ENCODE peak calls at places on chromosomes 7 and 10, in eight cellular contexts. N, E, L, T, C, I, D and K are unnamed samples.

GRCh38 chr7:55533050-55533728 is 39.1 kb downstream of the VOPP1 start:
- DNase-seq in C (peak; percentile 86), I (no peak), N (peak; percentile 89), T (no peak), L (no peak), D (no peak), E (peak; percentile 87), K (peak; percentile 75)

GRCh38 chr7:121000091-121000983 is 11.8 kb downstream of the CPED1 start:
- DNase-seq in I (no peak), N (no peak), C (peak; percentile 73), E (no peak), L (no peak), T (no peak), D (no peak), K (no peak)

GRCh38 chr10:128059266-128059850 is 66.9 kb downstream of the MKI67 start:
- DNase-seq in E (no peak), I (no peak), L (no peak), N (no peak), D (no peak), C (no peak), T (no peak), K (no peak)

GRCh38 chr7:39560997-39561396 is 5.2 kb upstream of the YAE1 start:
- DNase-seq in C (no peak), L (no peak), E (no peak), N (no peak), T (no peak), I (no peak), D (no peak), K (no peak)

GRCh38 chr7:44239361-44239760 is 38.6 kb downstream of the YKT6 start:
- DNase-seq in T (no peak), L (no peak), I (no peak), N (no peak), C (no peak), D (no peak), E (no peak), K (no peak)

GRCh38 chr10:94212876-94213595 is 149.7 kb downstream of the NOC3L start:
- DNase-seq in T (no peak), C (no peak), E (no peak), L (no peak), N (no peak), I (no peak), D (no peak), K (no peak)

GRCh38 chr7:116782177-116782711 is 80.1 kb upstream of the CAPZA2 start:
- DNase-seq in D (no peak), I (peak; percentile 64), N (no peak), L (no peak), E (no peak), T (no peak), C (peak; percentile 48), K (peak; percentile 73)

GRCh38 chr10:63657812-63658211 is 136.6 kb downstream of the REEP3 start:
- DNase-seq in T (no peak), N (no peak), C (no peak), I (no peak), L (no peak), E (no peak), D (no peak), K (no peak)

GRCh38 chr7:43572516-43573049 is 10.3 kb upstream of the STK17A start:
- DNase-seq in T (peak; percentile 15), D (no peak), L (peak; percentile 83), I (no peak), N (peak; percentile 60), E (peak; percentile 21), C (peak; percentile 100), K (peak; percentile 99)

GRCh38 chr7:13981070-13981469 is 8.4 kb downstream of the ETV1 start:
- DNase-seq in N (no peak), I (peak; percentile 54), T (peak; percentile 11), D (no peak), E (no peak), C (peak; percentile 98), L (peak; percentile 88), K (peak; percentile 89)

GRCh38 chr10:110226555-110226925 is 19.1 kb downstream of the MXI1 start:
- DNase-seq in L (peak; percentile 92), N (peak; percentile 92), I (peak; percentile 95), T (peak; percentile 90), E (peak; percentile 85), C (peak; percentile 92), D (no peak), K (peak; percentile 78)
- H3K27ac ChIP-seq in L (peak overlapping the region; percentile 91), N (peak overlapping the region; percentile 89), I (no peak overlapping the region), T (peak overlapping the region; percentile 96), E (peak overlapping the region; percentile 67), C (peak overlapping the region; percentile 96), D (no peak overlapping the region), K (no peak overlapping the region)

DNA sequence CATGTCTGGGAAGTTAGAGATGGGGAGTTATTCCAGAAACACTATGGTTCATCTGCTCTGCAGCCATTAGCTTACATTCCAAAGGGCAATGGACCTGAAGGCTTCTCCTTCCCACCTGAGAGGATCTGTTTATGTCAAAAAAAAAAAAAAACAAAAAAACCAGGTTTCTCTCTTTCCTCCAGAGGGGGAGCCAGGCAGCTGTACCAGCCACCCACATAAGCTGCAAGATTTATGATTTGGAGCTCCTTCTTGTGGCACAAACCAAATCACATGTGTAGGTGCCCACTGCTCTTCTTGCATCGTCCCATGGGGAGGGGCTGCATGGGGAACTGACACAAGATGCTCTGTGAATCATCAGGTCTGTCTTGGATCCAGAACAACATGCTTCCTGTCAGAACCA is 231.6 kb upstream of the IGFBP3 start:
- DNase-seq in I (peak; percentile 43), N (no peak), D (no peak), L (no peak), C (no peak), T (no peak), E (no peak), K (no peak)
- H3K27ac ChIP-seq in I (no peak overlapping the region), N (no peak overlapping the region), D (no peak overlapping the region), L (no peak overlapping the region), C (no peak overlapping the region), T (no peak overlapping the region), E (no peak overlapping the region), K (peak overlapping the region; percentile 87)

GRCh38 chr7:2554654-2555053 is 670 bp downstream of the BRAT1 start:
- DNase-seq in L (peak; percentile 13), C (no peak), T (no peak), I (peak; percentile 64), N (peak; percentile 13), D (no peak), E (no peak), K (no peak)
- H3K27ac ChIP-seq in L (peak overlapping the region; percentile 98), C (peak overlapping the region; percentile 99), T (peak overlapping the region; percentile 100), I (no peak overlapping the region), N (peak overlapping the region; percentile 90), D (no peak overlapping the region), E (peak overlapping the region; percentile 97), K (no peak overlapping the region)

DNA sequence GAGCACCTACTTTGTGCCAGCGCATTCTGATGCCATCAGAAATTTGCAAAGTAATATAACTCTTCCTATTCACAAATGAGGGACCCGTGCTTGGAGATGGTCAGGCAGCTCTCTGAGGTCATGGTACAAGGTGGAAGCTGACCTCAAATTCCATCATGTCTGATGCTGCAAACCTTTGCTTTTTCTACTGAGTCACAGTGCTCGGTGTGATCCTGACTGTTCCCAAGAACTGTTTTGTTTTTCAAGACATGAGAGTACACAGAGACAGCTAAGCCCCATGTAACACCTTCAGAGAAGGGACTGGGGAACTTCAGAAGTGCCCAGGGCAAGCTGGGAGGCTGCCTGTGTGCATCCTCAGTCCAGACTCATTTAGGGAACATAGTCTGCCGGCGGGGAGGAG is 111.3 kb downstream of the FRMD4A start:
- DNase-seq in I (no peak), L (no peak), N (no peak), E (no peak), T (no peak), C (peak; percentile 43), D (no peak), K (no peak)
- H3K27ac ChIP-seq in I (no peak overlapping the region), L (no peak overlapping the region), N (no peak overlapping the region), E (no peak overlapping the region), T (no peak overlapping the region), C (no peak overlapping the region), D (no peak overlapping the region), K (no peak overlapping the region)

GRCh38 chr7:28629216-28629848 is 217.0 kb downstream of the CREB5 start:
- DNase-seq in N (no peak), E (no peak), D (no peak), L (no peak), I (no peak), C (peak; percentile 54), T (no peak), K (peak; percentile 12)
- H3K27ac ChIP-seq in N (no peak overlapping the region), E (no peak overlapping the region), D (no peak overlapping the region), L (no peak overlapping the region), I (no peak overlapping the region), C (no peak overlapping the region), T (no peak overlapping the region), K (no peak overlapping the region)

GRCh38 chr7:6163402-6163801 is 109.0 kb downstream of the CYTH3 start:
- DNase-seq in E (no peak), T (no peak), D (no peak), I (no peak), C (no peak), N (no peak), L (no peak), K (no peak)
- H3K27ac ChIP-seq in E (no peak overlapping the region), T (no peak overlapping the region), D (no peak overlapping the region), I (no peak overlapping the region), C (no peak overlapping the region), N (no peak overlapping the region), L (peak overlapping the region; percentile 27), K (no peak overlapping the region)

DNA sequence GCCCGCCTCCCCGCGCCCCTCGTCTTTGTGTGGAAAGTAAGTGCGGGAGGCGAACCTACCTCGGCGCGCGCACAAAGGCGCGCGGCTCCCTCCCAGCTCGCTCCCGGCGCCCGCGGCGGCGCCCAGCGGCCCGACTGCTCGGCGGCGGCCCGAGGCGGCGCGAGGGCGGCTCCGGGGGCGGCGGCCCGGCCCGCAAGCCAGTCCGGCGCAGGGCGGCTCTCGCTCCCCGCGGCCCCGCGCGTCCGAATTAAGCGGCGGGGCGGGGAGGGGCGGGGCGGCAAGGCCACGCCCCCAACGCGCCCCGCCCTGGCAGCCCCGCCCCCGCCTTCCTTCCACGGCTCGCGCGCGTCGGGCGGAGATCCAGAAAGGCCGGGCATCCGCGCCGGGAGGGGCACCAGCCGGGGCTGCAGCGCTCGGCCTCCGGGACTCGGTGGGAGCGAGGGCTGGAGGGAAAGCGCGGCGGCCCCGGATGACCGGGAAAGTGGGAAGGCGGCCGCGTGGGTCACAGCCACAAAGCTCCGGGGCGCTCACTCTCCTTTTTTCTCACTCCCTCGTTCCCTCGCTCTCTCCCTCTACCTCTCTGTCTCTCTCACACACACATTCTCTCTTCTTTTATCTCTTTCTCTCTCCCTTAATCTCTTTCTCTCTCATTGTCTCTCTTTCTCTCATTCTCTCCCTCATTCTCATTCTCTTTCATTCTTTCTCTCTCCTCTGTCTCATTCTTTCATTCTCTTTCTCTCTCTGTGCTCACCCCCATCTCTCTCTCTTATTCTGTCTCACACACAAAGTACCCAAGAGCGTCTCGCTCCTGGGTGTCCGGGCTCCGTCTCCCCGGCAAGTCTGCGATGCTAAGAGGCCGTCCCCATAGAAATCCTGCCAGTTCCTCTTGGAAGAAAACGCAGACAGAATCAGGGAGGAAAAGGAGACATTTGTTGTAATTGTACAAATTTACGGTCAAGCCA is 170.2 kb downstream of the FAM107B start:
- DNase-seq in E (peak; percentile 70), T (peak; percentile 84), N (peak; percentile 75), C (peak; percentile 70), I (peak; percentile 76), D (no peak), L (peak; percentile 65), K (no peak)
- H3K27ac ChIP-seq in E (peak overlapping the region; percentile 76), T (peak overlapping the region; percentile 82), N (peak overlapping the region; percentile 80), C (peak overlapping the region; percentile 70), I (no peak overlapping the region), D (no peak overlapping the region), L (peak overlapping the region; percentile 31), K (peak overlapping the region; percentile 69)